ENCODE peak calls at places on chromosomes 12 and 14, in ten cellular contexts. One of them, this sample, is unnamed.

GRCh38 chr14:75459791-75460190 is 32.0 kb downstream of the JDP2 start:
- DNase-seq in activated B cell treated with CpG ODN at 0.5 μM for 24 hours: no peak
- DNase-seq in astrocyte: no peak
- DNase-seq in lower lobe of right lung: no peak
- DNase-seq in lower leg skin: no peak
- DNase-seq in astrocyte of the spinal cord: no peak
- DNase-seq in testis: no peak
- DNase-seq in cardiac fibroblast: no peak
- DNase-seq in left ventricle myocardium inferior: no peak
- DNase-seq in neural progenitor cell: no peak
- DNase-seq in this sample: no peak

GRCh38 chr14:90556050-90556477 is 159.2 kb downstream of the CALM1 start:
- DNase-seq in activated B cell treated with CpG ODN at 0.5 μM for 24 hours: no peak
- DNase-seq in astrocyte: peak
- DNase-seq in lower lobe of right lung: peak
- DNase-seq in lower leg skin: no peak
- DNase-seq in astrocyte of the spinal cord: no peak
- DNase-seq in testis: peak
- DNase-seq in cardiac fibroblast: no peak
- DNase-seq in left ventricle myocardium inferior: peak
- DNase-seq in neural progenitor cell: peak
- DNase-seq in this sample: no peak

GRCh38 chr12:123000578-123000977 is 20.1 kb downstream of the ARL6IP4 start:
- DNase-seq in activated B cell treated with CpG ODN at 0.5 μM for 24 hours: no peak
- DNase-seq in astrocyte: no peak
- DNase-seq in lower lobe of right lung: no peak
- DNase-seq in lower leg skin: no peak
- DNase-seq in astrocyte of the spinal cord: no peak
- DNase-seq in testis: no peak
- DNase-seq in cardiac fibroblast: no peak
- DNase-seq in left ventricle myocardium inferior: no peak
- DNase-seq in neural progenitor cell: no peak
- DNase-seq in this sample: no peak

GRCh38 chr12:68665016-68665569 is 21.7 kb upstream of the NUP107 start:
- DNase-seq in activated B cell treated with CpG ODN at 0.5 μM for 24 hours: no peak
- DNase-seq in astrocyte: no peak
- DNase-seq in lower lobe of right lung: no peak
- DNase-seq in lower leg skin: no peak
- DNase-seq in astrocyte of the spinal cord: no peak
- DNase-seq in testis: no peak
- DNase-seq in cardiac fibroblast: no peak
- DNase-seq in left ventricle myocardium inferior: no peak
- DNase-seq in neural progenitor cell: no peak
- DNase-seq in this sample: no peak

GRCh38 chr12:57738661-57739237 is at the start of gene AGAP2:
- DNase-seq in activated B cell treated with CpG ODN at 0.5 μM for 24 hours: no peak
- DNase-seq in astrocyte: peak
- DNase-seq in lower lobe of right lung: no peak
- DNase-seq in lower leg skin: no peak
- DNase-seq in astrocyte of the spinal cord: no peak
- DNase-seq in testis: peak
- DNase-seq in cardiac fibroblast: no peak
- DNase-seq in left ventricle myocardium inferior: no peak
- DNase-seq in neural progenitor cell: peak
- DNase-seq in this sample: no peak

GRCh38 chr14:58082491-58083098 is 69.4 kb downstream of the ARMH4 start:
- DNase-seq in activated B cell treated with CpG ODN at 0.5 μM for 24 hours: no peak
- DNase-seq in astrocyte: peak
- DNase-seq in lower lobe of right lung: no peak
- DNase-seq in lower leg skin: no peak
- DNase-seq in astrocyte of the spinal cord: peak
- DNase-seq in testis: no peak
- DNase-seq in cardiac fibroblast: peak
- DNase-seq in left ventricle myocardium inferior: no peak
- DNase-seq in neural progenitor cell: no peak
- DNase-seq in this sample: no peak

GRCh38 chr14:104771918-104772706 is 19.2 kb downstream of the SIVA1 start:
- DNase-seq in activated B cell treated with CpG ODN at 0.5 μM for 24 hours: no peak
- DNase-seq in astrocyte: no peak
- DNase-seq in lower lobe of right lung: no peak
- DNase-seq in lower leg skin: no peak
- DNase-seq in astrocyte of the spinal cord: no peak
- DNase-seq in testis: no peak
- DNase-seq in cardiac fibroblast: no peak
- DNase-seq in left ventricle myocardium inferior: no peak
- DNase-seq in neural progenitor cell: no peak
- DNase-seq in this sample: no peak

GRCh38 chr12:76274699-76275098 is 73.5 kb downstream of the BBS10 start:
- DNase-seq in activated B cell treated with CpG ODN at 0.5 μM for 24 hours: no peak
- DNase-seq in astrocyte: peak
- DNase-seq in lower lobe of right lung: no peak
- DNase-seq in lower leg skin: no peak
- DNase-seq in astrocyte of the spinal cord: peak
- DNase-seq in testis: no peak
- DNase-seq in cardiac fibroblast: peak
- DNase-seq in left ventricle myocardium inferior: no peak
- DNase-seq in neural progenitor cell: no peak
- DNase-seq in this sample: no peak

GRCh38 chr14:53619625-53620324 is 336.9 kb downstream of the BMP4 start:
- DNase-seq in activated B cell treated with CpG ODN at 0.5 μM for 24 hours: no peak
- DNase-seq in astrocyte: peak
- DNase-seq in lower lobe of right lung: no peak
- DNase-seq in lower leg skin: no peak
- DNase-seq in astrocyte of the spinal cord: peak
- DNase-seq in testis: no peak
- DNase-seq in cardiac fibroblast: peak
- DNase-seq in left ventricle myocardium inferior: no peak
- DNase-seq in neural progenitor cell: no peak
- DNase-seq in this sample: no peak

GRCh38 chr12:3888654-3889053 is 15.5 kb upstream of the PARP11 start:
- DNase-seq in activated B cell treated with CpG ODN at 0.5 μM for 24 hours: no peak
- DNase-seq in astrocyte: no peak
- DNase-seq in lower lobe of right lung: no peak
- DNase-seq in lower leg skin: no peak
- DNase-seq in astrocyte of the spinal cord: no peak
- DNase-seq in testis: no peak
- DNase-seq in cardiac fibroblast: no peak
- DNase-seq in left ventricle myocardium inferior: no peak
- DNase-seq in neural progenitor cell: no peak
- DNase-seq in this sample: no peak

GRCh38 chr12:131264625-131265024 is 310.9 kb downstream of the ADGRD1 start:
- DNase-seq in activated B cell treated with CpG ODN at 0.5 μM for 24 hours: no peak
- DNase-seq in astrocyte: no peak
- DNase-seq in lower lobe of right lung: peak
- DNase-seq in lower leg skin: no peak
- DNase-seq in astrocyte of the spinal cord: no peak
- DNase-seq in testis: peak
- DNase-seq in cardiac fibroblast: no peak
- DNase-seq in left ventricle myocardium inferior: no peak
- DNase-seq in neural progenitor cell: no peak
- DNase-seq in this sample: no peak

GRCh38 chr12:84701966-84702365 is 210.6 kb downstream of the SLC6A15 start:
- DNase-seq in activated B cell treated with CpG ODN at 0.5 μM for 24 hours: no peak
- DNase-seq in astrocyte: peak
- DNase-seq in lower lobe of right lung: no peak
- DNase-seq in lower leg skin: no peak
- DNase-seq in astrocyte of the spinal cord: peak
- DNase-seq in testis: no peak
- DNase-seq in cardiac fibroblast: no peak
- DNase-seq in left ventricle myocardium inferior: no peak
- DNase-seq in neural progenitor cell: no peak
- DNase-seq in this sample: no peak

GRCh38 chr14:90558983-90559590 is 162.3 kb downstream of the CALM1 start:
- DNase-seq in activated B cell treated with CpG ODN at 0.5 μM for 24 hours: no peak
- DNase-seq in astrocyte: no peak
- DNase-seq in lower lobe of right lung: no peak
- DNase-seq in lower leg skin: no peak
- DNase-seq in astrocyte of the spinal cord: no peak
- DNase-seq in testis: no peak
- DNase-seq in cardiac fibroblast: no peak
- DNase-seq in left ventricle myocardium inferior: no peak
- DNase-seq in neural progenitor cell: no peak
- DNase-seq in this sample: no peak

GRCh38 chr14:100192250-100192671 is 32.8 kb upstream of the DEGS2 start:
- DNase-seq in activated B cell treated with CpG ODN at 0.5 μM for 24 hours: no peak
- DNase-seq in astrocyte: no peak
- DNase-seq in lower lobe of right lung: peak
- DNase-seq in lower leg skin: peak
- DNase-seq in astrocyte of the spinal cord: no peak
- DNase-seq in testis: no peak
- DNase-seq in cardiac fibroblast: no peak
- DNase-seq in left ventricle myocardium inferior: peak
- DNase-seq in neural progenitor cell: no peak
- DNase-seq in this sample: no peak

GRCh38 chr12:25594376-25594775 is 41.3 kb upstream of the LMNTD1 start:
- DNase-seq in activated B cell treated with CpG ODN at 0.5 μM for 24 hours: no peak
- DNase-seq in astrocyte: no peak
- DNase-seq in lower lobe of right lung: no peak
- DNase-seq in lower leg skin: no peak
- DNase-seq in astrocyte of the spinal cord: no peak
- DNase-seq in testis: no peak
- DNase-seq in cardiac fibroblast: no peak
- DNase-seq in left ventricle myocardium inferior: no peak
- DNase-seq in neural progenitor cell: no peak
- DNase-seq in this sample: no peak

GRCh38 chr12:25587346-25587745 is 34.3 kb upstream of the LMNTD1 start:
- DNase-seq in activated B cell treated with CpG ODN at 0.5 μM for 24 hours: no peak
- DNase-seq in astrocyte: no peak
- DNase-seq in lower lobe of right lung: no peak
- DNase-seq in lower leg skin: no peak
- DNase-seq in astrocyte of the spinal cord: no peak
- DNase-seq in testis: no peak
- DNase-seq in cardiac fibroblast: no peak
- DNase-seq in left ventricle myocardium inferior: no peak
- DNase-seq in neural progenitor cell: no peak
- DNase-seq in this sample: no peak

GRCh38 chr12:25590021-25590721 is 37.1 kb upstream of the LMNTD1 start:
- DNase-seq in activated B cell treated with CpG ODN at 0.5 μM for 24 hours: no peak
- DNase-seq in astrocyte: peak
- DNase-seq in lower lobe of right lung: no peak
- DNase-seq in lower leg skin: no peak
- DNase-seq in astrocyte of the spinal cord: no peak
- DNase-seq in testis: no peak
- DNase-seq in cardiac fibroblast: no peak
- DNase-seq in left ventricle myocardium inferior: no peak
- DNase-seq in neural progenitor cell: no peak
- DNase-seq in this sample: no peak

GRCh38 chr12:25592725-25593495 is 39.8 kb upstream of the LMNTD1 start:
- DNase-seq in activated B cell treated with CpG ODN at 0.5 μM for 24 hours: no peak
- DNase-seq in astrocyte: no peak
- DNase-seq in lower lobe of right lung: no peak
- DNase-seq in lower leg skin: no peak
- DNase-seq in astrocyte of the spinal cord: no peak
- DNase-seq in testis: no peak
- DNase-seq in cardiac fibroblast: no peak
- DNase-seq in left ventricle myocardium inferior: no peak
- DNase-seq in neural progenitor cell: no peak
- DNase-seq in this sample: no peak

DNA sequence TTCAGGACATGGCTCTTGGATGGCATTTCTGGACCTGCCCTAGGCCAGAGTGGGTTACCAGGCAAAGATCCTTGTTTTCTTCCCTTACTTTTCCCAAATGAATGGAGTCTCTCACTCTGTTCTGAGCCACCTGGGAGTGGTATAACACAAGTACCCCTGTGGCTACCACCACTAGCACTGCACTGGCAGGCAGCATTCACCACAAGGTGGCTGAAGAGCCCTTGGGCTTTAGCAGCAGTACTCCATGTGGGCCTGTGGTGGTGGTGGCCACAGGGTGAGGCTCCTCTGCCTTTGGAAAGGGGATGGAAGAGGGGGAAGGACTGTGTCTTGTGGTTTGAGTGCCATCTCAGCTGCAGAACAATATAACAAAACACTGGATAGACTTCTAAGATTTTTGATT is 38.0 kb upstream of the LMNTD1 start:
- DNase-seq in activated B cell treated with CpG ODN at 0.5 μM for 24 hours: no peak
- DNase-seq in astrocyte: no peak
- DNase-seq in lower lobe of right lung: no peak
- DNase-seq in lower leg skin: no peak
- DNase-seq in astrocyte of the spinal cord: no peak
- DNase-seq in testis: no peak
- DNase-seq in cardiac fibroblast: no peak
- DNase-seq in left ventricle myocardium inferior: no peak
- DNase-seq in neural progenitor cell: peak
- DNase-seq in this sample: no peak
- TF ChIP-seq CTCF in activated B cell treated with CpG ODN at 0.5 μM for 24 hours: no peak
- TF ChIP-seq CTCF in astrocyte: no peak
- TF ChIP-seq CTCF in lower lobe of right lung: no peak
- TF ChIP-seq CTCF in lower leg skin: no peak
- TF ChIP-seq CTCF in astrocyte of the spinal cord: peak
- TF ChIP-seq CTCF in testis: no peak
- TF ChIP-seq CTCF in cardiac fibroblast: no peak
- TF ChIP-seq CTCF in left ventricle myocardium inferior: no peak
- TF ChIP-seq CTCF in neural progenitor cell: peak
- TF ChIP-seq CTCF in this sample: peak

GRCh38 chr14:82999802-83000201 is 1466.1 kb upstream of the SEL1L start:
- DNase-seq in activated B cell treated with CpG ODN at 0.5 μM for 24 hours: no peak
- DNase-seq in astrocyte: no peak
- DNase-seq in lower lobe of right lung: no peak
- DNase-seq in lower leg skin: no peak
- DNase-seq in astrocyte of the spinal cord: no peak
- DNase-seq in testis: no peak
- DNase-seq in cardiac fibroblast: no peak
- DNase-seq in left ventricle myocardium inferior: no peak
- DNase-seq in neural progenitor cell: peak
- DNase-seq in this sample: no peak
- TF ChIP-seq CTCF in activated B cell treated with CpG ODN at 0.5 μM for 24 hours: no peak
- TF ChIP-seq CTCF in astrocyte: peak
- TF ChIP-seq CTCF in lower lobe of right lung: peak
- TF ChIP-seq CTCF in lower leg skin: no peak
- TF ChIP-seq CTCF in astrocyte of the spinal cord: peak
- TF ChIP-seq CTCF in testis: peak
- TF ChIP-seq CTCF in cardiac fibroblast: no peak
- TF ChIP-seq CTCF in left ventricle myocardium inferior: peak
- TF ChIP-seq CTCF in neural progenitor cell: peak
- TF ChIP-seq CTCF in this sample: peak

GRCh38 chr14:67517083-67517482 is 16.0 kb upstream of the PLEKHH1 start:
- DNase-seq in activated B cell treated with CpG ODN at 0.5 μM for 24 hours: no peak
- DNase-seq in astrocyte: peak
- DNase-seq in lower lobe of right lung: no peak
- DNase-seq in lower leg skin: no peak
- DNase-seq in astrocyte of the spinal cord: peak
- DNase-seq in testis: peak
- DNase-seq in cardiac fibroblast: peak
- DNase-seq in left ventricle myocardium inferior: peak
- DNase-seq in neural progenitor cell: peak
- DNase-seq in this sample: no peak
- TF ChIP-seq CTCF in activated B cell treated with CpG ODN at 0.5 μM for 24 hours: no peak
- TF ChIP-seq CTCF in astrocyte: no peak
- TF ChIP-seq CTCF in lower lobe of right lung: no peak
- TF ChIP-seq CTCF in lower leg skin: no peak
- TF ChIP-seq CTCF in astrocyte of the spinal cord: peak
- TF ChIP-seq CTCF in testis: no peak
- TF ChIP-seq CTCF in cardiac fibroblast: no peak
- TF ChIP-seq CTCF in left ventricle myocardium inferior: peak
- TF ChIP-seq CTCF in neural progenitor cell: peak
- TF ChIP-seq CTCF in this sample: peak

DNA sequence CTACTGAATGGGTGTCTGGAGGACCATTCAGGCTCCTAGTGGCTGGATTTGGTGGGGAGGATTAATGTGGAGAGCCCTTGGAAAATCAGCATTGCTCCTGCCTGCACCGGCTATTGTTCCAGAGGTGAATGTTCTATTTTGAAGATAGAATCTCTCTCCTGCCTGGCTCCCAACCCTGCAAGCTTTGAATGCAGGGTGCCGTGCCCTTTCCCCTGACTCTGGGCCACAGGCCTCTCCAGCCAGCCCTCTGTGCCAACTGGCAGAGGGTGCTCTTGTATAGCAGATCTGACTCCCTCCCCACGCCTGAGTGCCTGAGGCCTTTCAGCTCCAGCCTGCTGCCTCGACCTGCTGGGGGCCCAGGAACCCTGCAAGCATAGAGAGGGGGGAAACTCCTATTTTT is 106.8 kb downstream of the TMEM260 start:
- DNase-seq in activated B cell treated with CpG ODN at 0.5 μM for 24 hours: no peak
- DNase-seq in astrocyte: no peak
- DNase-seq in lower lobe of right lung: no peak
- DNase-seq in lower leg skin: no peak
- DNase-seq in astrocyte of the spinal cord: no peak
- DNase-seq in testis: no peak
- DNase-seq in cardiac fibroblast: no peak
- DNase-seq in left ventricle myocardium inferior: peak
- DNase-seq in neural progenitor cell: peak
- DNase-seq in this sample: no peak
- TF ChIP-seq CTCF in activated B cell treated with CpG ODN at 0.5 μM for 24 hours: no peak
- TF ChIP-seq CTCF in astrocyte: no peak
- TF ChIP-seq CTCF in lower lobe of right lung: no peak
- TF ChIP-seq CTCF in lower leg skin: no peak
- TF ChIP-seq CTCF in astrocyte of the spinal cord: no peak
- TF ChIP-seq CTCF in testis: no peak
- TF ChIP-seq CTCF in cardiac fibroblast: no peak
- TF ChIP-seq CTCF in left ventricle myocardium inferior: peak
- TF ChIP-seq CTCF in neural progenitor cell: peak
- TF ChIP-seq CTCF in this sample: no peak

This sample was measured in type B pancreatic cell.